ENCODE peak calls at places on chromosomes 4 and X, in five cellular contexts. J, N, T, X and K are unnamed samples.

GRCh38 chrX:40085086-40085551 is 12.6 kb downstream of the BCOR start:
- DNase-seq in T (no peak), X (peak; percentile 85), N (peak; percentile 72), J (no peak), K (no peak)

GRCh38 chr4:111399523-111400135 is 745.6 kb upstream of the FAM241A start:
- DNase-seq in J (no peak), T (no peak), N (peak; percentile 48), X (peak; percentile 51), K (no peak)

GRCh38 chrX:85108165-85108564 is 104.5 kb downstream of the APOOL start:
- DNase-seq in J (no peak), X (peak; percentile 4), T (no peak), N (no peak), K (no peak)

GRCh38 chr4:74549936-74550335 is 105.0 kb downstream of the AREG start:
- DNase-seq in N (peak; percentile 62), T (no peak), J (no peak), X (peak; percentile 68), K (no peak)

GRCh38 chr4:89134775-89135319 is 23.5 kb downstream of the TIGD2 start:
- DNase-seq in X (peak; percentile 90), J (no peak), N (peak; percentile 82), T (no peak), K (peak; percentile 100)

GRCh38 chrX:133534172-133534571 is 118.9 kb upstream of the GPC4 start:
- DNase-seq in N (no peak), X (no peak), J (no peak), T (no peak), K (no peak)

GRCh38 chr4:54032558-54033135 is 31.8 kb downstream of the CHIC2 start:
- DNase-seq in J (no peak), T (peak; percentile 41), N (no peak), X (no peak), K (no peak)

GRCh38 chr4:70902577-70903281 is 560 bp downstream of the MOB1B start:
- DNase-seq in X (peak; percentile 71), J (no peak), N (no peak), T (peak; percentile 43), K (no peak)

GRCh38 chr4:168304744-168305459 is 13.7 kb downstream of the DDX60 start:
- DNase-seq in X (peak; percentile 86), N (peak; percentile 47), T (no peak), J (no peak), K (peak; percentile 29)

GRCh38 chrX:103396660-103397059 is 20.3 kb downstream of the BEX3 start:
- DNase-seq in N (no peak), X (no peak), T (no peak), J (no peak), K (no peak)

GRCh38 chr4:174627473-174627872 is 105.2 kb upstream of the HPGD start:
- DNase-seq in T (no peak), N (no peak), X (no peak), J (no peak), K (no peak)

GRCh38 chr4:152154433-152154832 is 381.5 kb downstream of the FBXW7 start:
- DNase-seq in X (no peak), T (no peak), N (no peak), J (no peak), K (no peak)

GRCh38 chr4:184644553-184645307 is 4.5 kb downstream of the CASP3 start:
- DNase-seq in X (peak; percentile 53), J (no peak), N (peak; percentile 48), T (no peak), K (no peak)
- H3K4me3 ChIP-seq in X (no peak overlapping the region), J (no peak overlapping the region), N (no peak overlapping the region), T (no peak overlapping the region), K (no peak overlapping the region)

DNA sequence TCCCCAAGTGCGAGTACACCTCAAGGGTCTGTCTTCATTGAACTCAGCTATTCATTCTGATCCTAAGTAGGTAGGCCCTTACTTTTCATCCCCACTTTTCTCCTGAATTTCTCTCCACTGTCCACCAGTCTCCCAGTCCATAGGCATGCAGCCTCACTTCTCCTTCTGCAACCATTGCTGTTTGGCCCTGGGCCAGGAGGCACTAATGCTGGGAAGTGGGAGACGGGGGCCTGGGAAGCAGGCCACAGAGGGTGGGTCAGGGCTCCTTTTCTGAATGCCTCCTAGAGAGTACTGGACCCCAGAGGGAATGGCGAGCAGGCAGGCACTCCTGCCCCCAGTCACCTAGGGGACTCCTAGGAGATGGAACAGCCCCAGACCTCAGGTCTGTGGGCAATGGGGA is 203.5 kb upstream of the RPL34 start:
- DNase-seq in N (no peak), T (no peak), J (no peak), X (no peak), K (no peak)
- H3K4me3 ChIP-seq in N (no peak overlapping the region), T (no peak overlapping the region), J (no peak overlapping the region), X (no peak overlapping the region), K (no peak overlapping the region)

DNA sequence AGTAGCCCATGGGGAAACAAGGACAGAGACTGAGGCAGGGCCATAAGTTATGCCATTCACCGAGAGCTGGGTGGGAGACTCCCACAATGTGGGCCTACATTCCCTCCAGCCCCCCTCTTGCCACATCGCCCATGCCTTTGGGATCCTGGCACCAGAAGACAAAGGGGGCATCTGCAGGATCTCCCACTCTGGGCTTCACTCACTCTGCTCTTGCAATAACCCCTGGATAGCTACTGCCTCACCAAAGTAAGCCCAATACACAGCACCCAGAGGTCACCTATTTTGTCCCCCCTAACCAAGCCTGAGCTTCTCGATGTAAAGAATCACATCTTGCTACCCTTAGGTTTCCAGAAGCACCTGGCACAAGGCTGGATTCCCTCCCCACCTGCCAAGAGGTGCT is 741 bp upstream of the RTL5 start:
- DNase-seq in J (no peak), T (no peak), X (no peak), N (no peak), K (no peak)
- H3K4me3 ChIP-seq in J (no peak overlapping the region), T (no peak overlapping the region), X (peak overlapping the region; percentile 64), N (no peak overlapping the region), K (peak overlapping the region; percentile 30)

GRCh38 chrX:145821898-145822567 is 4.4 kb downstream of the SLITRK2 start:
- DNase-seq in T (no peak), X (no peak), N (no peak), J (no peak), K (no peak)
- H3K4me3 ChIP-seq in T (no peak overlapping the region), X (no peak overlapping the region), N (no peak overlapping the region), J (no peak overlapping the region), K (no peak overlapping the region)

GRCh38 chr4:23882976-23883531 is 6.8 kb downstream of the PPARGC1A start:
- DNase-seq in X (no peak), J (no peak), N (peak; percentile 51), T (no peak), K (peak; percentile 97)
- H3K4me3 ChIP-seq in X (no peak overlapping the region), J (no peak overlapping the region), N (no peak overlapping the region), T (no peak overlapping the region), K (peak overlapping the region; percentile 9)

DNA sequence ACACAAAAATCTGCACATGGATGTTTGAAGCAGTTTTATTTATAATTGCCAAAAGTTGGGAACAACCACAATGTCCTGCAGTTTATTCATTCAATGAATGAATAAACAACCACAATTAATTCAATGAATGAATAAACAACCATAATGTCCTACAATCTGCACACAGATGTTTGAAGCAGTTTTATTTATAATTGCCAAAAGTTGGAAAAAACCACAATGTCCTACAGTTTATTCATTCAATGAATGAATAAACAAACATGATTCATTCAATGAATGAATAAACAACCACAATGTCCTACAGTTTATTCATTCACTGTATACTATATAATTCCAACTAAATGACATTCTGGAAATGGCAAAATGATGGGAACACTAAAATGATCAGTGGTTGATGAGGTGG is 117.8 kb upstream of the PCDH18 start:
- DNase-seq in J (no peak), X (no peak), T (no peak), N (no peak), K (no peak)
- H3K4me3 ChIP-seq in J (no peak overlapping the region), X (no peak overlapping the region), T (no peak overlapping the region), N (no peak overlapping the region), K (no peak overlapping the region)